ENCODE peak calls at places on chromosomes 12 and 14, in four cellular contexts. A is H1, K is SK-N-SH, I is GM12878. F is an unnamed sample.

GRCh38 chr12:51960890-51961289 is 9.4 kb downstream of the ACVR1B start:
- DNase-seq in A (no peak), K (no peak), I (no peak), F (no peak)

GRCh38 chr14:104066719-104067118 is 18.8 kb upstream of the ASPG start:
- DNase-seq in A (no peak), K (no peak), I (no peak), F (no peak)

GRCh38 chr14:78947681-78948080 is 777.5 kb downstream of the NRXN3 start:
- DNase-seq in A (no peak), K (no peak), I (no peak), F (no peak)

GRCh38 chr14:77559381-77559780 is 57.1 kb downstream of the SPTLC2 start:
- DNase-seq in A (no peak), K (no peak), I (no peak), F (no peak)

GRCh38 chr14:99794156-99794780 is 1.1 kb downstream of the EML1 start:
- DNase-seq in A (no peak), K (no peak), I (no peak), F (no peak)

GRCh38 chr12:131565256-131566005 is 145.5 kb upstream of the SFSWAP start:
- DNase-seq in A (no peak), K (no peak), I (no peak), F (no peak)

GRCh38 chr12:128259556-128260070 is 7.4 kb upstream of the TMEM132C start:
- DNase-seq in A (peak; percentile 72), K (peak; percentile 52), I (no peak), F (peak; percentile 7)

GRCh38 chr14:77337880-77338279 is 17.0 kb downstream of the GSTZ1 start:
- DNase-seq in A (no peak), K (no peak), I (no peak), F (no peak)

GRCh38 chr14:87332001-87332400 is 661.0 kb downstream of the GALC start:
- DNase-seq in A (no peak), K (no peak), I (no peak), F (no peak)

GRCh38 chr14:20683125-20683895 is 1.1 kb upstream of the RNASE4 start:
- DNase-seq in A (peak; percentile 88), K (peak; percentile 50), I (peak; percentile 96), F (peak; percentile 86)

GRCh38 chr14:68730811-68731425 is 61.9 kb downstream of the ZFP36L1 start:
- DNase-seq in A (peak; percentile 63), K (no peak), I (no peak), F (no peak)

GRCh38 chr14:51319181-51319597 is 79.1 kb downstream of the TMX1 start:
- DNase-seq in A (no peak), K (no peak), I (no peak), F (no peak)

GRCh38 chr14:57692671-57693070 is 173.2 kb downstream of the SLC35F4 start:
- DNase-seq in A (no peak), K (peak; percentile 10), I (no peak), F (peak; percentile 2)

GRCh38 chr12:2179953-2180736 is 127.4 kb downstream of the CACNA1C start:
- DNase-seq in A (no peak), K (no peak), I (no peak), F (no peak)

GRCh38 chr12:83700858-83701257 is 1014.2 kb downstream of the TMTC2 start:
- DNase-seq in A (no peak), K (no peak), I (no peak), F (no peak)

GRCh38 chr14:67359319-67359774 is 257 bp downstream of the ATP6V1D start:
- DNase-seq in A (no peak), K (no peak), I (no peak), F (no peak)

GRCh38 chr12:114628199-114628598 is 55.8 kb downstream of the TBX3 start:
- DNase-seq in A (no peak), K (no peak), I (no peak), F (no peak)

GRCh38 chr12:57899010-57899662 is 42.2 kb upstream of the ATP23 start:
- DNase-seq in A (no peak), K (no peak), I (peak; percentile 79), F (no peak)

GRCh38 chr14:102580552-102581110 is 11.8 kb upstream of the RCOR1 start:
- DNase-seq in A (no peak), K (no peak), I (no peak), F (no peak)

GRCh38 chr12:6868211-6869048 is 1.1 kb downstream of the TPI1 start:
- DNase-seq in A (peak; percentile 52), K (no peak), I (no peak), F (no peak)

GRCh38 chr12:41512531-41512930 is 324.4 kb downstream of the PDZRN4 start:
- DNase-seq in A (no peak), K (no peak), I (no peak), F (no peak)

GRCh38 chr12:33247625-33248024 is 192.0 kb downstream of the SYT10 start:
- DNase-seq in A (no peak), K (no peak), I (no peak), F (no peak)

GRCh38 chr14:31391977-31392503 is 28.3 kb downstream of the HEATR5A start:
- DNase-seq in A (no peak), K (no peak), I (no peak), F (no peak)

GRCh38 chr14:26130690-26131089 is 467.1 kb downstream of the NOVA1 start:
- DNase-seq in A (no peak), K (no peak), I (no peak), F (no peak)

GRCh38 chr14:101062611-101063010 is 159.1 kb upstream of the RTL1 start:
- DNase-seq in A (no peak), K (no peak), I (no peak), F (no peak)

GRCh38 chr12:77845831-77846230 is 15.1 kb downstream of the NAV3 start:
- DNase-seq in A (no peak), K (no peak), I (no peak), F (no peak)

GRCh38 chr12:103881261-103881660 is 40.2 kb upstream of the NT5DC3 start:
- DNase-seq in A (no peak), K (no peak), I (peak; percentile 20), F (no peak)
- H3K4me3 ChIP-seq in A (no peak overlapping the region), K (no peak overlapping the region), I (no peak overlapping the region), F (no peak overlapping the region)

GRCh38 chr14:21868442-21869046 is 194.9 kb upstream of the OR4E1 start:
- DNase-seq in A (peak; percentile 88), K (peak; percentile 29), I (no peak), F (no peak)
- TF ChIP-seq GABPA in A (no peak), K (no peak), I (no peak), F (no peak)

GRCh38 chr14:90538716-90539495 is 142.1 kb downstream of the CALM1 start:
- DNase-seq in A (no peak), K (no peak), I (no peak), F (no peak)
- H3K4me3 ChIP-seq in A (no peak overlapping the region), K (no peak overlapping the region), I (no peak overlapping the region), F (no peak overlapping the region)

DNA sequence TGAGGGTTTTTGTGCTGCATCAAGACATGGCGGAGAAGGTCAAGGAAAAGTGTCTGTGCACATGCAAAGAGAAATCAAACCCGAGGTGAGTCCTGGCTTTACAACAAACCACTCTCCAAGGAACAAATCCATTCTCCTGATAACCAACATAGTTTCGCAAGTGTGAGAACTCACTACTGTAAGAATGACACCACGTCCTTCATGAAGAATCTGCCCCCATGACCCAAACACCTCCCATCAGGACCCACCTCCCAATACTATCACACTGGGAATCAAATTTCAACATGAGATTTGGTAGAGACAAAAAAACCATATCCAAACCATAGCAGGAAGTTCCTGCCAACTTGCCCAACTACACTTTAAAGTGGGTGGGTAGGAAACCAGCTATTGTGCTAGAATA is 2.4 kb upstream of the ERC1 start:
- DNase-seq in A (no peak), K (no peak), I (no peak), F (no peak)
- TF ChIP-seq GABPA in A (no peak), K (no peak), I (no peak), F (no peak)

GRCh38 chr12:108566452-108566851 is 4.1 kb downstream of the ISCU start:
- DNase-seq in A (no peak), K (no peak), I (no peak), F (no peak)
- H3K4me3 ChIP-seq in A (no peak overlapping the region), K (no peak overlapping the region), I (peak overlapping the region; percentile 13), F (no peak overlapping the region)

GRCh38 chr12:12684375-12685106 is 11.4 kb downstream of the GPR19 start:
- DNase-seq in A (peak; percentile 80), K (peak; percentile 75), I (no peak), F (peak; percentile 12)
- TF ChIP-seq GABPA in A (no peak), K (no peak), I (no peak), F (no peak)

GRCh38 chr14:75306917-75307699 is 28.5 kb downstream of the FOS start:
- DNase-seq in A (no peak), K (peak; percentile 41), I (no peak), F (no peak)

GRCh38 chr14:75315143-75315542 is 36.5 kb downstream of the FOS start:
- DNase-seq in A (no peak), K (peak; percentile 45), I (no peak), F (no peak)

GRCh38 chr14:75307700-75308379 is 29.2 kb downstream of the FOS start:
- DNase-seq in A (peak; percentile 96), K (peak; percentile 70), I (no peak), F (no peak)

DNA sequence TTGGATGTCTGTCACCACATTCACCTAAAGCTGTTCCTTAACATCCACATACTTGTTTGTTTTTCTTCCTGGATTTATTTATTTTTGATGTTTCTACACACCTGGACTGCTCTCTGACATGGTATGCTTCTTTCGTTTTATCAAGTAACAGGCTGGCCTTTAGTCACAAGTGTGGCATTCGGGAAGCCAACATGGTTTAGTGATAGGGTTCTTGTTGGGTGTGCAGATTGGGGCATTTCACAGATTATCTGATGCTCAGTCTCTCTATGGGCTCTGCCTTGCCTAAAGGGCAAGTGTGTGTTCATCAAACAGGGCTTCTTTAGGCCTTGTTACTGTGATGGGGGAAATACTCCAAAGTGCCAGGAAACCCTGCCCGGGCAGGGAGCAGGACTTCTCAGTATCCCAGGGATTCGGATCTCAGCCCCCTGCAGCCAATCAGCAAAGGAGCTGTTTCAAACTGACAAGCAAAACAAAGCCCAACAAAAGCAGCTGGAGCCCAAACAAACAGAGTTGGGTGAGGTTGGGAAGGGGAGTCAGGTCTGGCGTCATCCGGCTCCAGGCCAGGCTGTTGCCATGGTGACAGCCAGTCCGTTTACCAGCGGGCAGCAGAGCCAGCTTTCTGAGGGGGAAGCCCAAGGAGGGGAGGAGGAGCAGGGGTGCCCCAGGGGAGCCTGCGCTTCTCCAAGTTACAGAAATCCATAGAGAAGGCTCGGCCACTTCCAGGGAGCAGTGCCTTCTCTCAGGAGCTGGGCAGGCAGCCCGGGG is 31.8 kb downstream of the FOS start:
- DNase-seq in A (peak; percentile 81), K (peak; percentile 82), I (no peak), F (no peak)
- H3K4me3 ChIP-seq in A (no peak overlapping the region), K (no peak overlapping the region), I (no peak overlapping the region), F (no peak overlapping the region)

DNA sequence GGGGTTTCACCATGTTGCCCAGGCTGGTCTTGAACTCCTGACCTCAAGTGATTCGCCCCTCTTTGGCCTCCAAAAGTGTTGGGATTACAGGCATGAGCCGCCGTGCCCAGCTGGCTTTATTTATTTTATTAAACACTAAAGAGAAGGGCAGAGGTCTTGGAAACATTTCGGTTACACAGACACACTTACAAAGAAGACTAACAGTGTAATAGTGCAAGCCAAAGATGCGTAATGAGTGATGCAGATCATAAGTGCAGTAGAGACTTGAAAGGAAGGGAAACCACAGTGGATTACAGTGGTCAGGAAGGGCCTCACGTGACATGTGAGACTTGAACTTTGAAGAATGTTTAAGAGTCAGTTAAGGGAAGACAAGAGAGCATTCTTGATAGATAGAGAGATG is 33.9 kb upstream of the CDK17 start:
- DNase-seq in A (no peak), K (no peak), I (no peak), F (peak; percentile 63)
- TF ChIP-seq GABPA in A (no peak), K (no peak), I (no peak), F (no peak)

GRCh38 chr14:105340821-105341408 is 26.4 kb downstream of the PACS2 start:
- DNase-seq in A (no peak), K (no peak), I (no peak), F (no peak)
- H3K4me3 ChIP-seq in A (no peak overlapping the region), K (no peak overlapping the region), I (no peak overlapping the region), F (no peak overlapping the region)